ENCODE peak calls at places on chromosomes 2 and 18, in nine cellular contexts. X is heart right ventricle; V is mucosa of descending colon; U is neural progenitor cell; K is RWPE2; B is fibroblast of lung; I is endodermal cell; N is CD8-positive, alpha-beta T cell; Y is sigmoid colon. D is an unnamed sample.
A peak's percentile ranks its signal among the peaks of the same experiment; 100 is the strongest.

GRCh38 chr2:170360546-170361358 is 182.8 kb downstream of the MYO3B start:
- DNase-seq in X (no peak), V (no peak), U (peak; percentile 87), K (no peak), B (no peak), I (no peak), N (no peak), Y (no peak), D (no peak)

GRCh38 chr2:237706257-237706656 is 78.9 kb downstream of the LRRFIP1 start:
- DNase-seq in X (no peak), V (no peak), U (no peak), K (no peak), B (no peak), I (no peak), N (no peak), Y (peak; percentile 59), D (no peak)

GRCh38 chr2:96868555-96869280 is 1.2 kb downstream of the SEMA4C start:
- DNase-seq in X (peak; percentile 90), V (peak; percentile 82), U (peak; percentile 89), K (peak; percentile 90), B (peak; percentile 95), I (peak; percentile 93), N (peak; percentile 47), Y (peak; percentile 97), D (peak; percentile 74)

GRCh38 chr2:233250568-233250967 is 905 bp upstream of the ATG16L1 start:
- DNase-seq in X (no peak), V (no peak), U (no peak), K (no peak), B (no peak), I (no peak), N (no peak), Y (no peak), D (no peak)

GRCh38 chr18:30280861-30281470 is 761.6 kb downstream of the DSC3 start:
- DNase-seq in X (no peak), V (peak; percentile 51), U (peak; percentile 75), K (no peak), B (peak; percentile 65), I (peak; percentile 52), N (no peak), Y (no peak), D (peak; percentile 23)

GRCh38 chr2:143128681-143129580 is at the start of gene ARHGAP15:
- DNase-seq in X (peak; percentile 13), V (peak; percentile 55), U (no peak), K (no peak), B (no peak), I (no peak), N (peak; percentile 50), Y (no peak), D (no peak)

GRCh38 chr18:8949206-8949605 is 153.3 kb upstream of the NDUFV2 start:
- DNase-seq in X (no peak), V (no peak), U (no peak), K (no peak), B (no peak), I (no peak), N (no peak), Y (peak; percentile 67), D (no peak)

GRCh38 chr18:26405190-26405781 is 143.1 kb downstream of the KCTD1 start:
- DNase-seq in X (peak; percentile 41), V (peak; percentile 16), U (peak; percentile 48), K (no peak), B (peak; percentile 61), I (peak; percentile 74), N (no peak), Y (no peak), D (peak; percentile 47)

GRCh38 chr2:207928079-207928478 is 97.2 kb downstream of the PLEKHM3 start:
- DNase-seq in X (no peak), V (peak; percentile 48), U (no peak), K (no peak), B (no peak), I (no peak), N (no peak), Y (no peak), D (no peak)

GRCh38 chr2:48279347-48279746 is 250.6 kb upstream of the STON1 start:
- DNase-seq in X (no peak), V (no peak), U (peak; percentile 58), K (no peak), B (no peak), I (no peak), N (no peak), Y (no peak), D (no peak)

GRCh38 chr2:25039126-25039525 is 2.8 kb upstream of the EFR3B start:
- DNase-seq in X (no peak), V (no peak), U (no peak), K (no peak), B (no peak), I (no peak), N (no peak), Y (no peak), D (no peak)

GRCh38 chr2:102155131-102155702 is 12.7 kb downstream of the IL1R1 start:
- DNase-seq in X (no peak), V (no peak), U (no peak), K (no peak), B (no peak), I (no peak), N (no peak), Y (no peak), D (no peak)

GRCh38 chr2:232228332-232228731 is 150.2 kb upstream of the ALPP start:
- DNase-seq in X (no peak), V (peak; percentile 32), U (no peak), K (no peak), B (no peak), I (no peak), N (no peak), Y (no peak), D (no peak)

GRCh38 chr18:23716516-23716915 is 27.3 kb downstream of the LAMA3 start:
- DNase-seq in X (no peak), V (no peak), U (no peak), K (peak; percentile 81), B (peak; percentile 71), I (peak; percentile 80), N (no peak), Y (no peak), D (no peak)

GRCh38 chr18:46916551-46917107 is 678 bp downstream of the PIAS2 start:
- DNase-seq in X (no peak), V (peak; percentile 41), U (no peak), K (no peak), B (peak; percentile 42), I (peak; percentile 78), N (peak; percentile 31), Y (no peak), D (no peak)

GRCh38 chr2:24050041-24050655 is 607 bp downstream of the FKBP1B start:
- DNase-seq in X (peak; percentile 36), V (peak; percentile 23), U (peak; percentile 65), K (no peak), B (peak; percentile 19), I (peak; percentile 81), N (no peak), Y (peak; percentile 70), D (peak; percentile 18)

GRCh38 chr2:162241571-162241970 is 1.7 kb downstream of the FAP start:
- DNase-seq in X (no peak), V (no peak), U (no peak), K (no peak), B (no peak), I (no peak), N (no peak), Y (no peak), D (no peak)
- H3K4me3 ChIP-seq in X (no peak overlapping the region), V (no peak overlapping the region), U (no peak overlapping the region), K (no peak overlapping the region), B (peak overlapping the region; percentile 83), I (no peak overlapping the region), N (no peak overlapping the region), Y (peak overlapping the region; percentile 27), D (no peak overlapping the region)

GRCh38 chr2:69615969-69616368 is 27.6 kb downstream of the AAK1 start:
- DNase-seq in X (no peak), V (no peak), U (no peak), K (no peak), B (no peak), I (no peak), N (no peak), Y (no peak), D (no peak)

GRCh38 chr2:69619725-69620124 is 23.8 kb downstream of the AAK1 start:
- DNase-seq in X (no peak), V (no peak), U (no peak), K (no peak), B (no peak), I (peak; percentile 75), N (no peak), Y (no peak), D (no peak)

GRCh38 chr2:69617744-69618143 is 25.8 kb downstream of the AAK1 start:
- DNase-seq in X (no peak), V (no peak), U (no peak), K (no peak), B (no peak), I (no peak), N (no peak), Y (no peak), D (no peak)

GRCh38 chr2:69616755-69617154 is 26.8 kb downstream of the AAK1 start:
- DNase-seq in X (no peak), V (no peak), U (no peak), K (no peak), B (no peak), I (no peak), N (no peak), Y (no peak), D (no peak)

DNA sequence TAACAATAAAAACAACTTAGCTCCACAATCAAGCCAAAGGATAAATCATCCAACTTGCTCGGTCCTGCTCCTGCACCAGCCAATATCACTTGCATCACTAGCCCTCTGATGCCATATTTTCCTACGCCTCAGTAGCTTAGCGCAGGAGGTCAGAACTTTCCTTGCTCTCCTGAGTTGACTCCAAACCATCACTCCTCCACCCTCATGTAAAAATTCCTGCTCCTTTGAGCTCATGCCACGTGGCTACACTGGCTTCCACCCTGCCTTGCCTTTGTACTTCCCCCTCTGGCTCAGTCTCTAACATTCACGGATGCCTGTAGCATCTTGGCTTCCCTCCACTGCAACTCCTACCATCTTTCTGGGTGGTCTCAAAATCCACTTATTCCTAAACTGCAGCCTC is 25.2 kb downstream of the AAK1 start:
- DNase-seq in X (no peak), V (no peak), U (no peak), K (no peak), B (peak; percentile 25), I (no peak), N (no peak), Y (no peak), D (no peak)
- H3K4me1 ChIP-seq in X (peaks cover 21% of the 10 kb centered on the region), V (peaks cover 24% of the 10 kb centered on the region), U (no peaks in the 10 kb centered on the region), K (peaks cover 18% of the 10 kb centered on the region), B (no peaks in the 10 kb centered on the region), I (no peaks in the 10 kb centered on the region), N (peaks cover 76% of the 10 kb centered on the region), Y (peaks cover 26% of the 10 kb centered on the region), D (no peaks in the 10 kb centered on the region)

DNA sequence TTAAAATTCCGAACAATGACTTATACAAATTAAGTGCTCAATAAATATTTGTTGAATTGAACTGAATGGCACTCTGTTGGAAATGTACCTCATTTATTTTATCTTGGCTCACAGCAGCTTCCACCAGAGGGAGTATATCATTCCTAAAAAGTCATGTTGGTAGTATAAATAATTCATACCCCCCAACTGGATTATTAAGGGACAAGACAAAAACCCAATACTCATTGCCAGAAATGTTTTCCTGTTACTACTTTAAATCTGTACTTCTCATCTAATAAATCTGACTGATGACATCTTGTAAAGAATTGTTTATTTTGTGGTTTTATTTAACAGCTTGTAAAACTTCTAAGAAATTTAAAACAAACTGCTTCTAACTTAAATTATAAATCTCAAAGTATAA is 163.9 kb downstream of the CDH2 start:
- DNase-seq in X (no peak), V (no peak), U (no peak), K (no peak), B (peak; percentile 52), I (no peak), N (no peak), Y (no peak), D (no peak)
- TF ChIP-seq CTCF in X (no peak), V (no peak), U (peak; percentile 57), K (peak; percentile 62), B (peak; percentile 64), I (peak; percentile 74), N (no peak), Y (no peak), D (no peak)

GRCh38 chr18:78634061-78634696 is 345.4 kb upstream of the SALL3 start:
- DNase-seq in X (no peak), V (no peak), U (no peak), K (peak; percentile 29), B (no peak), I (no peak), N (no peak), Y (no peak), D (no peak)
- H3K4me3 ChIP-seq in X (no peak overlapping the region), V (no peak overlapping the region), U (no peak overlapping the region), K (no peak overlapping the region), B (no peak overlapping the region), I (no peak overlapping the region), N (no peak overlapping the region), Y (no peak overlapping the region), D (no peak overlapping the region)

D was measured in pancreas.